ENCODE peak calls at places on chromosomes 5 and 9, in nine cellular contexts. One of them, this sample, is unnamed.

GRCh38 chr9:126337690-126338426 is 11.2 kb downstream of the MVB12B start:
- DNase-seq in endothelial cell of umbilical vein: no peak
- DNase-seq in body of pancreas: no peak
- DNase-seq in PC-3: no peak
- DNase-seq in NCI-H2029: no peak
- DNase-seq in GM04504: no peak
- DNase-seq in A172: no peak
- DNase-seq in stimulated activated CD8-positive, alpha-beta memory T cell treated with anti-CD3 and anti-CD28 coated beads, Interleukin-4, amount 100 ng/mL, for 24 hours: no peak
- DNase-seq in NCI-H345: no peak
- DNase-seq in this sample: no peak

GRCh38 chr9:33244150-33244784 is 4.3 kb downstream of the SPINK4 start:
- DNase-seq in endothelial cell of umbilical vein: no peak
- DNase-seq in body of pancreas: no peak
- DNase-seq in NCI-H345: no peak
- DNase-seq in GM04504: no peak
- DNase-seq in PC-3: no peak
- DNase-seq in A172: no peak
- DNase-seq in stimulated activated CD8-positive, alpha-beta memory T cell treated with anti-CD3 and anti-CD28 coated beads, Interleukin-4, amount 100 ng/mL, for 24 hours: no peak
- DNase-seq in NCI-H2029: no peak
- DNase-seq in this sample: no peak

GRCh38 chr5:8363133-8363532 is 494.2 kb downstream of the MTRR start:
- DNase-seq in endothelial cell of umbilical vein: no peak
- DNase-seq in A172: peak
- DNase-seq in body of pancreas: no peak
- DNase-seq in GM04504: no peak
- DNase-seq in stimulated activated CD8-positive, alpha-beta memory T cell treated with anti-CD3 and anti-CD28 coated beads, Interleukin-4, amount 100 ng/mL, for 24 hours: no peak
- DNase-seq in PC-3: peak
- DNase-seq in NCI-H345: no peak
- DNase-seq in NCI-H2029: no peak
- DNase-seq in this sample: no peak

GRCh38 chr9:95605826-95606555 is 89.2 kb upstream of the PTCH1 start:
- DNase-seq in body of pancreas: no peak
- DNase-seq in NCI-H345: no peak
- DNase-seq in PC-3: no peak
- DNase-seq in stimulated activated CD8-positive, alpha-beta memory T cell treated with anti-CD3 and anti-CD28 coated beads, Interleukin-4, amount 100 ng/mL, for 24 hours: no peak
- DNase-seq in endothelial cell of umbilical vein: no peak
- DNase-seq in NCI-H2029: no peak
- DNase-seq in A172: no peak
- DNase-seq in GM04504: no peak
- DNase-seq in this sample: no peak

GRCh38 chr5:126801992-126802294 is 25.0 kb downstream of the LMNB1 start:
- DNase-seq in stimulated activated CD8-positive, alpha-beta memory T cell treated with anti-CD3 and anti-CD28 coated beads, Interleukin-4, amount 100 ng/mL, for 24 hours: no peak
- DNase-seq in A172: no peak
- DNase-seq in GM04504: peak
- DNase-seq in NCI-H2029: no peak
- DNase-seq in body of pancreas: no peak
- DNase-seq in endothelial cell of umbilical vein: peak
- DNase-seq in PC-3: peak
- DNase-seq in NCI-H345: no peak
- DNase-seq in this sample: no peak

GRCh38 chr5:32217886-32218396 is 43.8 kb upstream of the GOLPH3 start:
- DNase-seq in A172: no peak
- DNase-seq in stimulated activated CD8-positive, alpha-beta memory T cell treated with anti-CD3 and anti-CD28 coated beads, Interleukin-4, amount 100 ng/mL, for 24 hours: no peak
- DNase-seq in body of pancreas: no peak
- DNase-seq in GM04504: no peak
- DNase-seq in NCI-H345: peak
- DNase-seq in NCI-H2029: no peak
- DNase-seq in endothelial cell of umbilical vein: no peak
- DNase-seq in PC-3: peak
- DNase-seq in this sample: no peak

GRCh38 chr9:37916471-37917314 is 12.8 kb upstream of the SLC25A51 start:
- DNase-seq in NCI-H345: no peak
- DNase-seq in NCI-H2029: no peak
- DNase-seq in body of pancreas: no peak
- DNase-seq in endothelial cell of umbilical vein: peak
- DNase-seq in stimulated activated CD8-positive, alpha-beta memory T cell treated with anti-CD3 and anti-CD28 coated beads, Interleukin-4, amount 100 ng/mL, for 24 hours: no peak
- DNase-seq in A172: no peak
- DNase-seq in PC-3: no peak
- DNase-seq in GM04504: no peak
- DNase-seq in this sample: no peak

GRCh38 chr5:1511651-1512540 is 11.9 kb downstream of the LPCAT1 start:
- DNase-seq in PC-3: peak
- DNase-seq in NCI-H2029: no peak
- DNase-seq in A172: peak
- DNase-seq in endothelial cell of umbilical vein: no peak
- DNase-seq in GM04504: peak
- DNase-seq in body of pancreas: peak
- DNase-seq in stimulated activated CD8-positive, alpha-beta memory T cell treated with anti-CD3 and anti-CD28 coated beads, Interleukin-4, amount 100 ng/mL, for 24 hours: no peak
- DNase-seq in NCI-H345: no peak
- DNase-seq in this sample: peak

GRCh38 chr5:82018462-82018861 is 46.6 kb downstream of the ATG10 start:
- DNase-seq in A172: no peak
- DNase-seq in PC-3: no peak
- DNase-seq in body of pancreas: peak
- DNase-seq in NCI-H2029: no peak
- DNase-seq in stimulated activated CD8-positive, alpha-beta memory T cell treated with anti-CD3 and anti-CD28 coated beads, Interleukin-4, amount 100 ng/mL, for 24 hours: no peak
- DNase-seq in NCI-H345: no peak
- DNase-seq in endothelial cell of umbilical vein: no peak
- DNase-seq in GM04504: no peak
- DNase-seq in this sample: no peak